ENCODE peak calls at places on chromosomes 4 and X, in nine cellular contexts. C is endodermal cell; N is ovary; T is KBM-7; F is stimulated activated CD4-positive, alpha-beta T cell treated with anti-CD3 and anti-CD28 coated beads, TNF-alpha, amount 100 ng/mL, for 48 hours; G is sigmoid colon; O is iPS-NIHi11; E is NCI-H1105; U is AG08395. Q is an unnamed sample.

GRCh38 chrX:74514384-74514783 is 93.1 kb downstream of the SLC16A2 start:
- DNase-seq in C (peak; percentile 70), N (no peak), T (no peak), F (no peak), G (no peak), O (peak; percentile 10), E (no peak), U (no peak), Q (no peak)

GRCh38 chrX:1060562-1060960 is 151.9 kb downstream of the CRLF2 start:
- DNase-seq in C (no peak), N (no peak), T (no peak), F (no peak), G (no peak), O (no peak), E (no peak), U (no peak), Q (no peak)

GRCh38 chr4:80393246-80393969 is 57.9 kb downstream of the CFAP299 start:
- DNase-seq in C (no peak), N (no peak), T (no peak), F (no peak), G (no peak), O (no peak), E (no peak), U (peak; percentile 31), Q (peak; percentile 33)

GRCh38 chr4:173505924-173506779 is 23.9 kb downstream of the HAND2 start:
- DNase-seq in C (peak; percentile 92), N (peak; percentile 56), T (peak; percentile 58), F (no peak), G (peak; percentile 90), O (peak; percentile 75), E (peak; percentile 30), U (peak; percentile 82), Q (no peak)

GRCh38 chrX:49192722-49193328 is 6.7 kb upstream of the PRICKLE3 start:
- DNase-seq in C (peak; percentile 77), N (no peak), T (peak; percentile 73), F (no peak), G (no peak), O (no peak), E (no peak), U (peak; percentile 21), Q (no peak)

GRCh38 chr4:8247047-8247930 is 22.3 kb upstream of the HTRA3 start:
- DNase-seq in C (no peak), N (no peak), T (no peak), F (no peak), G (peak; percentile 85), O (no peak), E (no peak), U (peak; percentile 15), Q (no peak)

GRCh38 chr4:74545488-74545887 is 100.6 kb downstream of the AREG start:
- DNase-seq in C (no peak), N (no peak), T (no peak), F (no peak), G (no peak), O (no peak), E (no peak), U (no peak), Q (no peak)

GRCh38 chr4:113148925-113149324 is 99.5 kb downstream of the ANK2 start:
- DNase-seq in C (no peak), N (no peak), T (no peak), F (no peak), G (no peak), O (no peak), E (no peak), U (no peak), Q (no peak)

GRCh38 chrX:110853610-110854009 is 58.0 kb upstream of the CHRDL1 start:
- DNase-seq in C (peak; percentile 65), N (no peak), T (peak; percentile 48), F (no peak), G (no peak), O (peak; percentile 33), E (peak; percentile 41), U (peak; percentile 53), Q (no peak)

GRCh38 chr4:188218392-188218791 is 79.2 kb downstream of the TRIML1 start:
- DNase-seq in C (peak; percentile 76), N (no peak), T (no peak), F (no peak), G (no peak), O (peak; percentile 49), E (no peak), U (no peak), Q (no peak)

GRCh38 chrX:77572322-77572721 is 125.1 kb downstream of the FGF16 start:
- DNase-seq in C (no peak), N (no peak), T (no peak), F (no peak), G (no peak), O (no peak), E (no peak), U (no peak), Q (no peak)

Q was measured in GM04504.